ENCODE peak calls at places on chromosomes 16 and 17, in four cellular contexts. One of them, this sample, is unnamed.

GRCh38 chr17:74827800-74828199 is 31.9 kb downstream of the GRIN2C start:
- DNase-seq in HL-60: no peak
- DNase-seq in mesendoderm: no peak
- DNase-seq in sigmoid colon: no peak
- DNase-seq in this sample: no peak

GRCh38 chr16:47058295-47059086 is 85.0 kb upstream of the DNAJA2 start:
- DNase-seq in HL-60: no peak
- DNase-seq in mesendoderm: no peak
- DNase-seq in sigmoid colon: peak
- DNase-seq in this sample: no peak

GRCh38 chr16:10964891-10965326 is 20.5 kb downstream of the CLEC16A start:
- DNase-seq in HL-60: no peak
- DNase-seq in mesendoderm: no peak
- DNase-seq in sigmoid colon: no peak
- DNase-seq in this sample: no peak

GRCh38 chr17:4161179-4161559 is 18.2 kb downstream of the CYB5D2 start:
- DNase-seq in HL-60: no peak
- DNase-seq in mesendoderm: peak
- DNase-seq in sigmoid colon: no peak
- DNase-seq in this sample: no peak

GRCh38 chr16:67071476-67072048 is 38.2 kb upstream of the PHAF1 start:
- DNase-seq in HL-60: no peak
- DNase-seq in mesendoderm: no peak
- DNase-seq in sigmoid colon: no peak
- DNase-seq in this sample: no peak

GRCh38 chr16:59909262-59909661 is 1175.1 kb upstream of the GOT2 start:
- DNase-seq in HL-60: no peak
- DNase-seq in mesendoderm: peak
- DNase-seq in sigmoid colon: no peak
- DNase-seq in this sample: no peak

GRCh38 chr16:25633549-25633948 is 58.2 kb upstream of the HS3ST4 start:
- DNase-seq in HL-60: no peak
- DNase-seq in mesendoderm: peak
- DNase-seq in sigmoid colon: no peak
- DNase-seq in this sample: no peak

GRCh38 chr17:57668332-57668731 is 76.8 kb downstream of the CCDC182 start:
- DNase-seq in HL-60: no peak
- DNase-seq in mesendoderm: no peak
- DNase-seq in sigmoid colon: no peak
- DNase-seq in this sample: no peak

GRCh38 chr16:27325736-27326135 is 12.0 kb downstream of the IL4R start:
- DNase-seq in HL-60: no peak
- DNase-seq in mesendoderm: peak
- DNase-seq in sigmoid colon: peak
- DNase-seq in this sample: no peak

GRCh38 chr16:228151-228855 is 946 bp downstream of the LUC7L start:
- DNase-seq in HL-60: no peak
- DNase-seq in mesendoderm: peak
- DNase-seq in sigmoid colon: no peak
- DNase-seq in this sample: peak

GRCh38 chr17:44095647-44096496 is 25.3 kb downstream of the G6PC3 start:
- DNase-seq in HL-60: peak
- DNase-seq in mesendoderm: peak
- DNase-seq in sigmoid colon: peak
- DNase-seq in this sample: no peak

GRCh38 chr16:76791151-76791550 is 399.8 kb upstream of the MON1B start:
- DNase-seq in HL-60: no peak
- DNase-seq in mesendoderm: no peak
- DNase-seq in sigmoid colon: no peak
- DNase-seq in this sample: no peak

GRCh38 chr17:31596382-31597323 is 205.2 kb downstream of the RAB11FIP4 start:
- DNase-seq in HL-60: peak
- DNase-seq in mesendoderm: peak
- DNase-seq in sigmoid colon: peak
- DNase-seq in this sample: peak

GRCh38 chr16:53726625-53727024 is 22.7 kb downstream of the FTO start:
- DNase-seq in HL-60: no peak
- DNase-seq in mesendoderm: no peak
- DNase-seq in sigmoid colon: no peak
- DNase-seq in this sample: no peak

GRCh38 chr16:11494029-11494428 is 92.7 kb downstream of the LITAF start:
- DNase-seq in HL-60: no peak
- DNase-seq in mesendoderm: no peak
- DNase-seq in sigmoid colon: no peak
- DNase-seq in this sample: no peak

GRCh38 chr16:20923876-20924275 is 23.3 kb downstream of the LYRM1 start:
- DNase-seq in HL-60: no peak
- DNase-seq in mesendoderm: no peak
- DNase-seq in sigmoid colon: no peak
- DNase-seq in this sample: no peak

GRCh38 chr17:33572615-33573014 is 279.5 kb upstream of the ASIC2 start:
- DNase-seq in HL-60: no peak
- DNase-seq in mesendoderm: peak
- DNase-seq in sigmoid colon: no peak
- DNase-seq in this sample: no peak

GRCh38 chr17:38605852-38606645 is at the start of gene SRCIN1:
- DNase-seq in HL-60: peak
- DNase-seq in mesendoderm: peak
- DNase-seq in sigmoid colon: peak
- DNase-seq in this sample: peak

DNA sequence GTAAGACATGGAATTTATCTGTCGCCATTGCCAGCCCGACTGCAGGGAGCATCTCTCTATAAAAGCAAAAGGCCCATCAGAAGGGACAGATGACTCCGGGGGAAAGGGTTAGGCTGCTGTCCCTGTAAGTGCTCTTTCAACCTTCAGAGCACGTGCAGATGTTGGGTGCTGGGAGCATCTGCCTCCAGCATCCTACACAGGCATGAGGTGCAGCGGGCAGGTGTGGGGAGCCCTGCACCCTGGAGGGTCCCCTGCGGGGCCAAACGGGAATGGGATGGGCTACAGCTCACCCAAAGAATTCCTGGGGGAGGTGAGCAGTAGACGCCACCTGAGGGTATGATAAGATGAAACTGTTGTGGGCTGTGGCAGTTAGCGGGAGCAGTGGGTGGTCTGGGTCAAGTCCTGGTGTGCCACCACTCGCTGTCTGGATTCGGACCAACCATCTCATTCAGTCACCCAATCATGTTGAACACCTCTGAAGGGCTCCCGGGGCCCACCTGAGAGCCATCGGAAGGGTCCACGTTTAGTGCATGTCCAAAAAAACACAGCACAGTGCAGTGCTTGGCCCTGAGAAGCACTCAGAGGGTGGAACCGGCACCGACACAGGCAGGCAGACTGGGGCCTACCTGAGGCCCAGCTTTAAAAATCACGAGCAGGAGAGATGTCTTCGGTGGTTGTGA is 3.8 kb downstream of the SMCR8 start:
- DNase-seq in HL-60: no peak
- DNase-seq in mesendoderm: no peak
- DNase-seq in sigmoid colon: peak
- DNase-seq in this sample: no peak
- H3K4me3 ChIP-seq in HL-60: no peak
- H3K4me3 ChIP-seq in mesendoderm: no peak
- H3K4me3 ChIP-seq in sigmoid colon: no peak
- H3K4me3 ChIP-seq in this sample: no peak

GRCh38 chr17:41972571-41973411 is 6.2 kb downstream of the CNP start:
- DNase-seq in HL-60: no peak
- DNase-seq in mesendoderm: no peak
- DNase-seq in sigmoid colon: no peak
- DNase-seq in this sample: no peak
- H3K4me3 ChIP-seq in HL-60: no peak
- H3K4me3 ChIP-seq in mesendoderm: no peak
- H3K4me3 ChIP-seq in sigmoid colon: no peak
- H3K4me3 ChIP-seq in this sample: no peak

GRCh38 chr17:80424878-80425765 is 10.2 kb downstream of the ENDOV start:
- DNase-seq in HL-60: no peak
- DNase-seq in mesendoderm: peak
- DNase-seq in sigmoid colon: no peak
- DNase-seq in this sample: peak
- H3K4me3 ChIP-seq in HL-60: no peak
- H3K4me3 ChIP-seq in mesendoderm: no peak
- H3K4me3 ChIP-seq in sigmoid colon: no peak
- H3K4me3 ChIP-seq in this sample: no peak

GRCh38 chr17:48024149-48025039 is 13.2 kb downstream of the COPZ2 start:
- DNase-seq in HL-60: no peak
- DNase-seq in mesendoderm: peak
- DNase-seq in sigmoid colon: peak
- DNase-seq in this sample: no peak

GRCh38 chr17:48026503-48027321 is 10.9 kb downstream of the COPZ2 start:
- DNase-seq in HL-60: peak
- DNase-seq in mesendoderm: peak
- DNase-seq in sigmoid colon: peak
- DNase-seq in this sample: peak

GRCh38 chr17:48023408-48024148 is 14.0 kb downstream of the COPZ2 start:
- DNase-seq in HL-60: no peak
- DNase-seq in mesendoderm: peak
- DNase-seq in sigmoid colon: peak
- DNase-seq in this sample: peak

GRCh38 chr17:48025904-48026502 is 11.6 kb downstream of the COPZ2 start:
- DNase-seq in HL-60: no peak
- DNase-seq in mesendoderm: peak
- DNase-seq in sigmoid colon: no peak
- DNase-seq in this sample: no peak

GRCh38 chr17:48025040-48025903 is 12.3 kb downstream of the COPZ2 start:
- DNase-seq in HL-60: peak
- DNase-seq in mesendoderm: peak
- DNase-seq in sigmoid colon: peak
- DNase-seq in this sample: peak
- H3K4me3 ChIP-seq in HL-60: peak
- H3K4me3 ChIP-seq in mesendoderm: peak
- H3K4me3 ChIP-seq in sigmoid colon: peak
- H3K4me3 ChIP-seq in this sample: peak

This sample was measured in OCI-LY7.